ENCODE peak calls at places on chromosomes 7 and 10, in ten cellular contexts. One of them, this sample, is unnamed. For H3K9me3, the result is how much of the 10 kb centered on the place peaks cover.

GRCh38 chr10:61140765-61141392 is 196.9 kb upstream of the RHOBTB1 start:
- DNase-seq in heart left ventricle: no peak
- DNase-seq in aorta: no peak
- DNase-seq in left lung: no peak
- DNase-seq in DND-41: peak
- DNase-seq in transverse colon: no peak
- DNase-seq in neural progenitor cell: peak
- DNase-seq in kidney: no peak
- DNase-seq in GM23248: peak
- DNase-seq in psoas muscle: no peak
- DNase-seq in this sample: no peak

GRCh38 chr7:93949468-93949867 is 27.9 kb downstream of the GNG11 start:
- DNase-seq in heart left ventricle: no peak
- DNase-seq in aorta: no peak
- DNase-seq in left lung: no peak
- DNase-seq in DND-41: no peak
- DNase-seq in transverse colon: no peak
- DNase-seq in neural progenitor cell: no peak
- DNase-seq in kidney: no peak
- DNase-seq in GM23248: peak
- DNase-seq in psoas muscle: no peak
- DNase-seq in this sample: no peak

GRCh38 chr10:114374141-114374791 is 30.0 kb downstream of the AFAP1L2 start:
- DNase-seq in heart left ventricle: peak
- DNase-seq in aorta: peak
- DNase-seq in left lung: peak
- DNase-seq in DND-41: no peak
- DNase-seq in transverse colon: peak
- DNase-seq in neural progenitor cell: no peak
- DNase-seq in kidney: peak
- DNase-seq in GM23248: peak
- DNase-seq in psoas muscle: peak
- DNase-seq in this sample: no peak

GRCh38 chr7:134104166-134104565 is 23.0 kb upstream of the LRGUK start:
- DNase-seq in heart left ventricle: no peak
- DNase-seq in aorta: no peak
- DNase-seq in left lung: no peak
- DNase-seq in DND-41: no peak
- DNase-seq in transverse colon: no peak
- DNase-seq in neural progenitor cell: no peak
- DNase-seq in kidney: no peak
- DNase-seq in GM23248: no peak
- DNase-seq in psoas muscle: no peak
- DNase-seq in this sample: no peak

GRCh38 chr7:116780966-116781365 is 81.4 kb upstream of the CAPZA2 start:
- DNase-seq in heart left ventricle: no peak
- DNase-seq in aorta: no peak
- DNase-seq in left lung: peak
- DNase-seq in DND-41: no peak
- DNase-seq in transverse colon: peak
- DNase-seq in neural progenitor cell: peak
- DNase-seq in kidney: no peak
- DNase-seq in GM23248: no peak
- DNase-seq in psoas muscle: no peak
- DNase-seq in this sample: no peak

GRCh38 chr7:121329460-121330052 is 756 bp downstream of the WNT16 start:
- DNase-seq in heart left ventricle: no peak
- DNase-seq in aorta: no peak
- DNase-seq in left lung: no peak
- DNase-seq in DND-41: no peak
- DNase-seq in transverse colon: peak
- DNase-seq in neural progenitor cell: peak
- DNase-seq in kidney: peak
- DNase-seq in GM23248: peak
- DNase-seq in psoas muscle: no peak
- DNase-seq in this sample: no peak

GRCh38 chr10:113808168-113808567 is 45.7 kb downstream of the DCLRE1A start:
- DNase-seq in heart left ventricle: no peak
- DNase-seq in aorta: no peak
- DNase-seq in left lung: no peak
- DNase-seq in DND-41: no peak
- DNase-seq in transverse colon: no peak
- DNase-seq in neural progenitor cell: no peak
- DNase-seq in kidney: no peak
- DNase-seq in GM23248: no peak
- DNase-seq in psoas muscle: no peak
- DNase-seq in this sample: no peak

GRCh38 chr7:55192718-55193117 is 172.4 kb upstream of the LANCL2 start:
- DNase-seq in heart left ventricle: no peak
- DNase-seq in aorta: no peak
- DNase-seq in left lung: no peak
- DNase-seq in DND-41: no peak
- DNase-seq in transverse colon: no peak
- DNase-seq in neural progenitor cell: no peak
- DNase-seq in kidney: no peak
- DNase-seq in GM23248: peak
- DNase-seq in psoas muscle: no peak
- DNase-seq in this sample: no peak

GRCh38 chr7:148753224-148753623 is 54.5 kb downstream of the CUL1 start:
- DNase-seq in heart left ventricle: no peak
- DNase-seq in aorta: no peak
- DNase-seq in left lung: no peak
- DNase-seq in DND-41: no peak
- DNase-seq in transverse colon: no peak
- DNase-seq in neural progenitor cell: no peak
- DNase-seq in kidney: no peak
- DNase-seq in GM23248: no peak
- DNase-seq in psoas muscle: no peak
- DNase-seq in this sample: no peak

GRCh38 chr7:116540743-116541142 is 15.9 kb downstream of the CAV1 start:
- DNase-seq in heart left ventricle: no peak
- DNase-seq in aorta: no peak
- DNase-seq in left lung: no peak
- DNase-seq in DND-41: no peak
- DNase-seq in transverse colon: no peak
- DNase-seq in neural progenitor cell: no peak
- DNase-seq in kidney: no peak
- DNase-seq in GM23248: no peak
- DNase-seq in psoas muscle: no peak
- DNase-seq in this sample: no peak

DNA sequence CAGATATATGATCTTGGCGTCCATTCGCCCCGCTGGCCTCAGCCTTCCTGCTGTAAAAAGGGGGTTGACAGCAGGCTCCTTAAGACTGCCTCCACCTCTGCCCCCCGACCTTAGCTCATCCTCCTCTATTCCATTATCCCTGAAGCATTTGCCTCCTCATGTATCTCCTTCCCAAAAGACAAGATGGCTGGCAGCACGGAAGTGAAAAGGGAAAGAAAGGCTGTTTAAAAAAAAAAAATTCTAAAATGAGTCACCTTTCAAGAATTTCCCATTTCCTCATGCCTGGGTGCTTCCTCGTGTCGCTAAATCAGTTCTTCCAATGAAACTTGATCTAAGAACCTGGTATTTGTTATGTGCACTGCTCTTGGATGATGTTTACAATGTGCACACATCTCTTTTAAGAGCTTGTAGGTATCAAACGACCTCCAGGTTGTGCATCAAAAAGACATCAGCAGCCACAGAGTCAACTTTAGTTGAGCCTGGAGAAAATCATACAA is 1.7 kb downstream of the SCRN1 start:
- DNase-seq in heart left ventricle: no peak
- DNase-seq in aorta: no peak
- DNase-seq in left lung: no peak
- DNase-seq in DND-41: no peak
- DNase-seq in transverse colon: no peak
- DNase-seq in neural progenitor cell: peak
- DNase-seq in kidney: no peak
- DNase-seq in GM23248: peak
- DNase-seq in psoas muscle: no peak
- DNase-seq in this sample: no peak
- H3K9me3 ChIP-seq in heart left ventricle: under half
- H3K9me3 ChIP-seq in aorta: under half
- H3K9me3 ChIP-seq in left lung: under half
- H3K9me3 ChIP-seq in DND-41: under half
- H3K9me3 ChIP-seq in transverse colon: under half
- H3K9me3 ChIP-seq in neural progenitor cell: under half
- H3K9me3 ChIP-seq in kidney: under half
- H3K9me3 ChIP-seq in GM23248: under half
- H3K9me3 ChIP-seq in psoas muscle: under half
- H3K9me3 ChIP-seq in this sample: under half

DNA sequence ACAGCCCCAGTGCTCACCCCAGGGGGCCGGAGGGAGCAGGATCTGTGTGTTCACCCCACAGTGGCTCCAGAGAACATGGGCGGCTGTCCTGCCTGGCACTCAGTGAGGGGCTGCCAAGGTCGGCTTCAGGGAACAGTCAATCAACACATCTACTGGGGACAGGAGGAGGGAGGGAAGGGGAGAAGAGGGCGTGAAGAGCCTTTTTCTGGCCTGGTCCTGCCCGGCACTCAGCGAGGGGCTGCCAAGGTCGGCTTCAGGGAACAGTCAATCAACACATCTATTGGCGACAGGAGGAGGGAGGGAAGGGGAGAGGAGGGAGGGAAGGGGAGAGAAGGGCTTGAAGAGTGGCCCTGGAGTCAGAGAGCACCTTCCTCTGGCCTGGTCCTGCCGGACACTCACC is 184.9 kb downstream of the ADARB2 start:
- DNase-seq in heart left ventricle: no peak
- DNase-seq in aorta: no peak
- DNase-seq in left lung: peak
- DNase-seq in DND-41: no peak
- DNase-seq in transverse colon: no peak
- DNase-seq in neural progenitor cell: no peak
- DNase-seq in kidney: peak
- DNase-seq in GM23248: no peak
- DNase-seq in psoas muscle: no peak
- DNase-seq in this sample: no peak
- H3K9me3 ChIP-seq in heart left ventricle: under half
- H3K9me3 ChIP-seq in aorta: under half
- H3K9me3 ChIP-seq in left lung: under half
- H3K9me3 ChIP-seq in DND-41: under half
- H3K9me3 ChIP-seq in transverse colon: under half
- H3K9me3 ChIP-seq in neural progenitor cell: under half
- H3K9me3 ChIP-seq in kidney: under half
- H3K9me3 ChIP-seq in GM23248: under half
- H3K9me3 ChIP-seq in psoas muscle: under half
- H3K9me3 ChIP-seq in this sample: under half

DNA sequence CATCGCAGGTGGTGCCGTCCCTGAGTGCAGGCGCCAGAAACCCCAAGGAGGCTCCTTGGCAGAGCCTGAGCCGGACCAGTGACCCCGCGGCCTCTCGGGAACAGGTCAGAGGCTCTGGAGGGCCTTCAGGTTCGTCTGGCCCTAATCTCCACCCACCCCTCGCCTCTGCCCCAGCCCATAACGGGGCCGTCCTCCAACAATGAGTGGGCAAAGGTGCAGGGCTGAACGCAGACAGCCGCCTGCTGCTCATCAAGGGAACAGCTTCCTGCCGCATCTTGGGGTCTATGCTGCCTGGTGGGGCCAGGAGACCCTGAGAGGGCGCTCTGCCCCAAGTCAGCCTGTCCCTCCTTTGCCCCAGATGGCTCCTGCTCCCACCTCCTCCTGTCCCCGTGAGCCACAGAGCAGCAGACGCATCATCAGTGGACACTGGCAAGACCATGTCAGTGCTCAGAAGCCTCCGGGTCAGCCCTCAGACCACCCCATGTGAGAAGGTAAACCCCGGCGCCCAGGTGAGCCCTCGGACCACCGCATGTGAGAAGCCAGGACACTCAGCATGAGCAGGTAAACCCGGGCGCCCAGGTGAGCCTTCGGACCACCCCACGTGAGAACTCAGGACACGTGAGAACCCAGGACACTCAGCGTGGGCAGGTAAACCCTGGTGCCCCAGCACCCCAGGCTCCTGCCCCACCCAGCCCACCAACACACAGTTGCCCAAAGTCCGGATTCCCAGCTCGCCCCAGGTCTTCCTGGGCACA is 142.0 kb downstream of the PTPRN2 start:
- DNase-seq in heart left ventricle: no peak
- DNase-seq in aorta: no peak
- DNase-seq in left lung: no peak
- DNase-seq in DND-41: no peak
- DNase-seq in transverse colon: no peak
- DNase-seq in neural progenitor cell: peak
- DNase-seq in kidney: peak
- DNase-seq in GM23248: no peak
- DNase-seq in psoas muscle: no peak
- DNase-seq in this sample: no peak
- H3K9me3 ChIP-seq in heart left ventricle: under half
- H3K9me3 ChIP-seq in aorta: under half
- H3K9me3 ChIP-seq in left lung: under half
- H3K9me3 ChIP-seq in DND-41: under half
- H3K9me3 ChIP-seq in transverse colon: under half
- H3K9me3 ChIP-seq in neural progenitor cell: under half
- H3K9me3 ChIP-seq in kidney: under half
- H3K9me3 ChIP-seq in GM23248: under half
- H3K9me3 ChIP-seq in psoas muscle: under half
- H3K9me3 ChIP-seq in this sample: under half

DNA sequence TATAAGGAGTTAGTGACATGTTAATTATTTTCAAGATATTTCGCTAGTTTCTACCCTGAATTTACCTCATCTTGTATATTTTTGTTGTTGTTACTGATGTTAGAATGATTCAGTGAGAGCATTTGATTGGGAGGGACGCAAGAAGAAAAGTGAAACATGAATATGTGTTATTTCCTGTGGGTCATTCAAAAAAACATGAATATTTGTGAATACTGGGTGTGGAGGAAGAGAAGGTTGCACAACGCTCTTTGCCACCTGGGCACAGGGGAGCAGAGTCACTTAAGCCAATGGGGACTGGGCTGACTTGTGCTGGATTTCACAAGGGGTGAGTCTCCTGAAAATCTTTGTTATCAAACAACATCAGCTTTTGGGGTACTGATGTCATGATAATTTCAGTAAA is 39.5 kb downstream of the AGK start:
- DNase-seq in heart left ventricle: no peak
- DNase-seq in aorta: no peak
- DNase-seq in left lung: no peak
- DNase-seq in DND-41: no peak
- DNase-seq in transverse colon: no peak
- DNase-seq in neural progenitor cell: no peak
- DNase-seq in kidney: no peak
- DNase-seq in GM23248: peak
- DNase-seq in psoas muscle: no peak
- DNase-seq in this sample: no peak
- H3K9me3 ChIP-seq in heart left ventricle: under half
- H3K9me3 ChIP-seq in aorta: under half
- H3K9me3 ChIP-seq in left lung: under half
- H3K9me3 ChIP-seq in DND-41: under half
- H3K9me3 ChIP-seq in transverse colon: under half
- H3K9me3 ChIP-seq in neural progenitor cell: under half
- H3K9me3 ChIP-seq in kidney: under half
- H3K9me3 ChIP-seq in GM23248: under half
- H3K9me3 ChIP-seq in psoas muscle: under half
- H3K9me3 ChIP-seq in this sample: under half

GRCh38 chr7:141820067-141820466 is 21.2 kb downstream of the PRSS37 start:
- DNase-seq in heart left ventricle: no peak
- DNase-seq in aorta: no peak
- DNase-seq in left lung: no peak
- DNase-seq in DND-41: no peak
- DNase-seq in transverse colon: no peak
- DNase-seq in neural progenitor cell: no peak
- DNase-seq in kidney: no peak
- DNase-seq in GM23248: peak
- DNase-seq in psoas muscle: no peak
- DNase-seq in this sample: no peak
- H3K9me3 ChIP-seq in heart left ventricle: half or more
- H3K9me3 ChIP-seq in aorta: under half
- H3K9me3 ChIP-seq in left lung: half or more
- H3K9me3 ChIP-seq in DND-41: under half
- H3K9me3 ChIP-seq in transverse colon: under half
- H3K9me3 ChIP-seq in neural progenitor cell: under half
- H3K9me3 ChIP-seq in kidney: under half
- H3K9me3 ChIP-seq in GM23248: under half
- H3K9me3 ChIP-seq in psoas muscle: under half
- H3K9me3 ChIP-seq in this sample: under half

GRCh38 chr7:126511046-126511445 is 741.7 kb downstream of the GRM8 start:
- DNase-seq in heart left ventricle: no peak
- DNase-seq in aorta: no peak
- DNase-seq in left lung: no peak
- DNase-seq in DND-41: no peak
- DNase-seq in transverse colon: no peak
- DNase-seq in neural progenitor cell: no peak
- DNase-seq in kidney: no peak
- DNase-seq in GM23248: no peak
- DNase-seq in psoas muscle: no peak
- DNase-seq in this sample: no peak
- H3K9me3 ChIP-seq in heart left ventricle: under half
- H3K9me3 ChIP-seq in aorta: under half
- H3K9me3 ChIP-seq in left lung: under half
- H3K9me3 ChIP-seq in DND-41: under half
- H3K9me3 ChIP-seq in transverse colon: under half
- H3K9me3 ChIP-seq in neural progenitor cell: under half
- H3K9me3 ChIP-seq in kidney: under half
- H3K9me3 ChIP-seq in GM23248: under half
- H3K9me3 ChIP-seq in psoas muscle: under half
- H3K9me3 ChIP-seq in this sample: under half

This sample was measured in T-helper 17 cell.